ENCODE peak calls at places on chromosomes 11 and 22, in eight cellular contexts. K is fibroblast of pulmonary artery, X is chondrocyte, L is PC-3, M is fibroblast of lung, D is cardiac fibroblast, N is MCF 10A, S is cardiac muscle cell. W is an unnamed sample.

GRCh38 chr11:75547617-75548054 is 14.4 kb upstream of the SERPINH1 start:
- DNase-seq in K (peak), X (no peak), L (peak), M (peak), D (peak), N (peak), S (peak), W (peak)

GRCh38 chr11:22432331-22433065 is 94.3 kb downstream of the SLC17A6 start:
- DNase-seq in K (peak), X (peak), L (no peak), M (peak), D (peak), N (no peak), S (no peak), W (no peak)

GRCh38 chr11:69286358-69287327 is 7.3 kb upstream of the MYEOV start:
- DNase-seq in K (no peak), X (no peak), L (no peak), M (no peak), D (no peak), N (no peak), S (peak), W (no peak)

GRCh38 chr11:8080674-8081590 is at the start of gene TUB:
- DNase-seq in K (no peak), X (peak), L (no peak), M (no peak), D (peak), N (no peak), S (peak), W (peak)

GRCh38 chr11:45692808-45693453 is 27.5 kb upstream of the CHST1 start:
- DNase-seq in K (no peak), X (no peak), L (no peak), M (no peak), D (no peak), N (no peak), S (no peak), W (no peak)

GRCh38 chr22:45503816-45504702 is 1.4 kb downstream of the FBLN1 start:
- DNase-seq in K (peak), X (peak), L (no peak), M (peak), D (peak), N (peak), S (no peak), W (no peak)

GRCh38 chr11:19712281-19713220 is at the start of gene NAV2:
- DNase-seq in K (peak), X (no peak), L (peak), M (peak), D (peak), N (peak), S (peak), W (peak)

GRCh38 chr22:38733329-38734202 is 22.2 kb downstream of the SUN2 start:
- DNase-seq in K (peak), X (peak), L (peak), M (peak), D (peak), N (peak), S (peak), W (peak)

GRCh38 chr22:38700271-38700788 is 413 bp downstream of the JOSD1 start:
- DNase-seq in K (peak), X (no peak), L (peak), M (peak), D (peak), N (peak), S (no peak), W (no peak)

GRCh38 chr11:69914286-69915150 is 95.3 kb upstream of the FGF3 start:
- DNase-seq in K (no peak), X (peak), L (peak), M (no peak), D (no peak), N (peak), S (no peak), W (no peak)

GRCh38 chr22:17198188-17199130 is 20.8 kb downstream of the ADA2 start:
- DNase-seq in K (peak), X (no peak), L (no peak), M (no peak), D (peak), N (no peak), S (peak), W (peak)

GRCh38 chr22:33000342-33001280 is 57.6 kb downstream of the SYN3 start:
- DNase-seq in K (peak), X (no peak), L (peak), M (peak), D (peak), N (peak), S (peak), W (peak)

GRCh38 chr11:116563028-116563712 is 209.6 kb downstream of the BUD13 start:
- DNase-seq in K (peak), X (no peak), L (peak), M (no peak), D (peak), N (peak), S (peak), W (no peak)

GRCh38 chr11:88303037-88303436 is 34.5 kb downstream of the CTSC start:
- DNase-seq in K (no peak), X (no peak), L (no peak), M (no peak), D (no peak), N (no peak), S (no peak), W (no peak)

GRCh38 chr11:75510626-75511025 is 15.1 kb downstream of the GDPD5 start:
- DNase-seq in K (no peak), X (no peak), L (no peak), M (no peak), D (no peak), N (no peak), S (no peak), W (no peak)

GRCh38 chr22:26588749-26589366 is 1.1 kb downstream of the TPST2 start:
- DNase-seq in K (no peak), X (peak), L (no peak), M (no peak), D (no peak), N (no peak), S (no peak), W (no peak)

GRCh38 chr22:29979645-29980303 is 96.8 kb downstream of the MTMR3 start:
- DNase-seq in K (no peak), X (no peak), L (no peak), M (no peak), D (no peak), N (no peak), S (no peak), W (no peak)

GRCh38 chr11:40328890-40329617 is 1130.4 kb downstream of the LRRC4C start:
- DNase-seq in K (peak), X (no peak), L (peak), M (peak), D (peak), N (peak), S (no peak), W (no peak)

GRCh38 chr11:131041331-131042040 is 125.2 kb upstream of the SNX19 start:
- DNase-seq in K (no peak), X (no peak), L (peak), M (no peak), D (no peak), N (peak), S (no peak), W (no peak)

GRCh38 chr11:64898076-64898445 is 18.9 kb downstream of the ATG2A start:
- DNase-seq in K (no peak), X (no peak), L (no peak), M (no peak), D (no peak), N (no peak), S (no peak), W (no peak)

GRCh38 chr11:109133159-109133558 is 288.8 kb upstream of the C11orf87 start:
- DNase-seq in K (no peak), X (no peak), L (no peak), M (no peak), D (no peak), N (no peak), S (no peak), W (no peak)

GRCh38 chr22:19514831-19515565 is 9.2 kb downstream of the CLDN5 start:
- DNase-seq in K (peak), X (peak), L (no peak), M (no peak), D (no peak), N (no peak), S (no peak), W (no peak)

GRCh38 chr11:57778318-57779037 is 16.9 kb downstream of the CTNND1 start:
- DNase-seq in K (peak), X (no peak), L (peak), M (peak), D (peak), N (peak), S (peak), W (peak)

GRCh38 chr22:42389137-42389536 is 43.1 kb downstream of the NFAM1 start:
- DNase-seq in K (no peak), X (no peak), L (no peak), M (no peak), D (no peak), N (peak), S (no peak), W (no peak)

GRCh38 chr11:121338536-121338935 is 46.0 kb downstream of the SC5D start:
- DNase-seq in K (no peak), X (no peak), L (no peak), M (no peak), D (no peak), N (no peak), S (no peak), W (no peak)

GRCh38 chr11:870127-870413 is 27.4 kb downstream of the TSPAN4 start:
- DNase-seq in K (no peak), X (no peak), L (peak), M (no peak), D (no peak), N (no peak), S (no peak), W (no peak)
- TF ChIP-seq CTCF in K (peak), X (peak), L (peak), M (no peak), D (peak), N (peak), S (peak), W (peak)

GRCh38 chr11:123493393-123494063 is 63.5 kb downstream of the GRAMD1B start:
- DNase-seq in K (no peak), X (no peak), L (peak), M (no peak), D (no peak), N (no peak), S (no peak), W (no peak)

GRCh38 chr11:123487157-123487744 is 57.2 kb downstream of the GRAMD1B start:
- DNase-seq in K (no peak), X (no peak), L (no peak), M (no peak), D (no peak), N (no peak), S (no peak), W (no peak)

GRCh38 chr11:123491241-123491640 is 61.2 kb downstream of the GRAMD1B start:
- DNase-seq in K (no peak), X (no peak), L (no peak), M (no peak), D (no peak), N (no peak), S (no peak), W (no peak)

GRCh38 chr11:123494195-123495050 is 64.4 kb downstream of the GRAMD1B start:
- DNase-seq in K (peak), X (no peak), L (no peak), M (no peak), D (peak), N (no peak), S (peak), W (no peak)

DNA sequence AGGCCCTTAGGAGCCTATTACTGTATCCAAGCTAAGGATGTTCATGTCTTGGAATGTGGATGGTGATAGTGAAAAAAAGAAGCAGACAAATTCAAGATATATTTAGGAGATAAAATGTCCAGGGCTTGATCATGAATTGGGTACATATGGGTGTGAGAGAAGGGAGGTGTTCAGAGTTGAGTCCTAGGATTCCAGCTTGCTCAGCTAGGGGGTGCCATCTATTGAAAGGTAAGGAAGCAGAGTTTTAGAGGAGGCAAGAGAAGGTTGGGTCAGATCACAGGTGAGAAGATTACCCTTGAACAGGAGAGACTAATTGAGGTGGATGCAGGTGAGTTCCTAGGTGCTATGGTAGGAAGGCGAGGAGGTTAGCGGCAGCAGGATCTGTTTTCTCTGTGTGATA is 60.5 kb downstream of the GRAMD1B start:
- DNase-seq in K (no peak), X (no peak), L (no peak), M (no peak), D (no peak), N (no peak), S (no peak), W (no peak)
- TF ChIP-seq CTCF in K (no peak), X (no peak), L (peak), M (no peak), D (no peak), N (no peak), S (no peak), W (no peak)

DNA sequence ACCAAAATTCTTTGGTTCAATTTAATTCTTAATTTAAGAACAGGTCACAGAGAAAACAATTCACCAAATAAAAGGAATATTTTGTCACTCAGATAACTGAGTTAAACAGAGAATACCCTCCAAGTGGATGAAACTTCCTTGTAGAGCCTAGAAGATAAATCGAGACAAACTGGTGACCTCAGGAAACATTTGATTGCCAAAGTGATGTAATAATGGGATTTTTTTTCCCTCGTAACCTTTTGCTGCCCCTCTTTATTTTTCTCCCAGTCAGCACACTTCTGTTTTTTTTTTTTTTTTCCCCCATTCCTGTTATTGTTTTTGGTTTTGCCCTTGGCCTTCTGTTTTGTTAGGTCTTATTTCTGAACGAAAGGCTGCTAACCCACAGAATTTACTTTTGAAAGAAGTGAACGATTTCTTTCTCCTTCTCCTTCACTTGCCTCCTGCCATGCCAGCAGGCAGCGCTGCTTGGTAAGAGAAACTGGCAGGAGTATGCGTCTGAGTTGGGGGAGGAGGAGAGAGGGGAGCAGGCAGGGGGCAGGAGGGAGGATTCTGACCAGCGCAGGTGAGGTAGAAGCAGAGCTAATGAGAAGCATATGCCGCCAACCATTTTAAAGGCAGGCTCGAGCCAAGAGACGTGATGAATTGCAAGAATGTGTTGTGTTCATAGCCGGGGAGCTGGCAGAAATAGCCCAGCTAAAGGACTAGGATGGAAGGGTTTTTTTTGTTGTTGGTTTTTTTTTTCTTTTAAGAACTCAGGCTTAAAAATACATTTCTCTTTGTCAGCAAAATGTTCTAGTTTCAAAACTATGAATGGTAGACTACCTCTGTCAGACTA is 121.9 kb upstream of the MTMR2 start:
- DNase-seq in K (peak), X (no peak), L (no peak), M (peak), D (peak), N (no peak), S (peak), W (peak)
- TF ChIP-seq CTCF in K (peak), X (peak), L (no peak), M (peak), D (peak), N (no peak), S (peak), W (peak)

GRCh38 chr11:126815111-126815510 is 185.5 kb downstream of the KIRREL3 start:
- DNase-seq in K (no peak), X (no peak), L (no peak), M (no peak), D (no peak), N (no peak), S (no peak), W (no peak)

GRCh38 chr11:126817096-126817495 is 183.5 kb downstream of the KIRREL3 start:
- DNase-seq in K (no peak), X (no peak), L (no peak), M (no peak), D (no peak), N (no peak), S (no peak), W (no peak)

GRCh38 chr11:126821832-126822231 is 178.7 kb downstream of the KIRREL3 start:
- DNase-seq in K (no peak), X (no peak), L (no peak), M (no peak), D (no peak), N (no peak), S (no peak), W (no peak)

GRCh38 chr11:126817523-126818450 is 182.8 kb downstream of the KIRREL3 start:
- DNase-seq in K (no peak), X (no peak), L (no peak), M (no peak), D (no peak), N (no peak), S (no peak), W (no peak)

DNA sequence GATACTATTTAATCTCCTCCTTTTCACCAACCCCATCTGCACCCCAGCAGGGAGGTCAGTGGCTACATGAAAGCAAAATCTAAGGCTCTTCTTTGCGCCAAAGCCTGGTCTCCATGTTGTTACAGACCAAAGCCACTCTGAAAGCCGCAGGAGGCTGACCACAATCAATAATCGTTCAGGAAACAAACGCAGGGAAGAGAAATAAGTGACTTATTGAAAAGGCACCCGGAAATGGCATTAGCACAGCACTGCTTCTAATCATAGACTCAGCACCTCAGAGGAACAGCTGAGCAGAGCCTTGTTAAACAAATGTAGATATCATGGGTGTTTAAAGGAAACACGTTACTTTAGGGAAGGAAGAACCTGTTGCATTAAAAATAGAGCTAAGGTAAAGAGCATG is 183.9 kb downstream of the KIRREL3 start:
- DNase-seq in K (no peak), X (no peak), L (no peak), M (no peak), D (no peak), N (no peak), S (peak), W (no peak)
- TF ChIP-seq CTCF in K (no peak), X (no peak), L (no peak), M (no peak), D (no peak), N (no peak), S (no peak), W (no peak)

GRCh38 chr11:103716363-103716762 is 320.1 kb upstream of the DDI1 start:
- DNase-seq in K (no peak), X (peak), L (no peak), M (no peak), D (no peak), N (no peak), S (no peak), W (no peak)
- TF ChIP-seq CTCF in K (no peak), X (no peak), L (no peak), M (no peak), D (no peak), N (no peak), S (no peak), W (no peak)

GRCh38 chr22:43427296-43428004 is 15.6 kb downstream of the MPPED1 start:
- DNase-seq in K (no peak), X (peak), L (no peak), M (no peak), D (no peak), N (no peak), S (no peak), W (no peak)
- TF ChIP-seq CTCF in K (no peak), X (peak), L (no peak), M (no peak), D (no peak), N (no peak), S (no peak), W (no peak)

GRCh38 chr11:47216141-47216798 is 1.5 kb downstream of the DDB2 start:
- DNase-seq in K (peak), X (no peak), L (peak), M (peak), D (peak), N (peak), S (peak), W (no peak)
- TF ChIP-seq CTCF in K (no peak), X (peak), L (no peak), M (no peak), D (no peak), N (no peak), S (no peak), W (no peak)

GRCh38 chr11:104338186-104338585 is 174.2 kb upstream of the PDGFD start:
- DNase-seq in K (no peak), X (no peak), L (no peak), M (peak), D (no peak), N (no peak), S (no peak), W (no peak)

GRCh38 chr11:104339383-104339831 is 175.5 kb upstream of the PDGFD start:
- DNase-seq in K (no peak), X (no peak), L (no peak), M (no peak), D (no peak), N (no peak), S (no peak), W (no peak)

GRCh38 chr11:104343578-104343977 is 179.6 kb upstream of the PDGFD start:
- DNase-seq in K (peak), X (no peak), L (peak), M (peak), D (peak), N (peak), S (peak), W (no peak)
- TF ChIP-seq CTCF in K (peak), X (peak), L (peak), M (peak), D (peak), N (peak), S (peak), W (peak)

DNA sequence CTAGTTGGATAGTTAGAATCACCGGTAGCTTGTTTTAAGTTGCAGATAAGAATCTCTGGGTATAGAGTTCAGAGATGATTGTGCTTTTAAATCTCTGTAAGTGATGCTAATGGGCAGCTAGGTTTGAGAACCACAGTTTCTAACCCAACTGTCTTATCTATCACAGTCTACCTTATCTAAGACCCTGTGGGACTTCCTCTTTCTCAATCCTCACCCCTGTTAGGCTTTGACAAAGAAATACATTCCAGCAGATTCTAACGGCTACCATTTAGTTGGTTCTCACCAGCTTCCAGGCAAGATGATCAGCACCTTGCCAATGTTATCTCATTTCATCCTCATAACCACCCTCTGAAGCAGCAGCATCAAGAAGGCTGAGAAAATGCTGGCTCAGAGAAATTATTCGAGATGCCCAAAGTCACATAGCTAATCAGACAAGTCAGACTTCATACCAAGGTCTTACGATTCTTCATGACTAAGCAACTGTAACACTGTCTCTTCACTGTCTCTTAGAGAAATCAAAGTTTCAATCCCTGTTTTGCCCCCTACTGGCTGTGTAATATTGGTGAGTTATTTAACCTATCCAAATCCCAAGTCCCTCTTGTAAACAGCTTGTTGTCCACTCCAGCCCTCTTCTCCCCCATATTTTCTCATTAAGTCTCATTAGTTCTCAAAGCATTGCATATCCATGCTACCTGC is 192.4 kb upstream of the API5 start:
- DNase-seq in K (no peak), X (no peak), L (peak), M (no peak), D (no peak), N (no peak), S (no peak), W (no peak)
- TF ChIP-seq CTCF in K (no peak), X (no peak), L (peak), M (no peak), D (no peak), N (no peak), S (no peak), W (no peak)